ENCODE peak calls at places on chromosomes 7 and 10, in ten cellular contexts. H is HT-29; X is HTR-8/SVneo; C is Karpas-422; F is AG09319; W is stimulated activated CD4-positive, alpha-beta T cell treated with anti-CD3 and anti-CD28 coated beads, Interleukin-1b, Interleukin-23, amount 100 ng/mL, for 1 hour; Y is CD14-positive monocyte; B is IMR-90; R is pons; N is ELR. L is an unnamed sample.

GRCh38 chr10:11724938-11725776 is 17.0 kb upstream of the ECHDC3 start:
- DNase-seq in F (no peak), X (peak), B (peak), H (peak), W (no peak), Y (peak), C (peak), N (peak), R (peak), L (peak)

GRCh38 chr10:4004144-4004543 is 219.1 kb upstream of the KLF6 start:
- DNase-seq in C (no peak), X (no peak), B (no peak), Y (no peak), H (no peak), N (no peak), R (no peak), F (no peak), W (no peak), L (no peak)

GRCh38 chr7:143345428-143345900 is 17.0 kb downstream of the FAM131B start:
- DNase-seq in W (peak), N (no peak), R (no peak), B (peak), F (no peak), X (no peak), H (peak), C (no peak), Y (peak), L (no peak)

GRCh38 chr7:38367301-38367700 is 93.9 kb upstream of the TARP start:
- DNase-seq in B (no peak), C (no peak), R (no peak), W (no peak), H (no peak), Y (no peak), F (no peak), X (no peak), N (no peak), L (no peak)

GRCh38 chr7:113209449-113210203 is 91.3 kb upstream of the SMIM30 start:
- DNase-seq in H (no peak), N (peak), W (no peak), B (peak), Y (no peak), X (no peak), C (no peak), R (no peak), F (no peak), L (no peak)

GRCh38 chr7:125490167-125490566 is 560.5 kb upstream of the POT1 start:
- DNase-seq in C (no peak), R (no peak), W (no peak), X (no peak), N (no peak), F (no peak), Y (no peak), B (no peak), H (no peak), L (no peak)

GRCh38 chr7:2473496-2474180 is 2.6 kb downstream of the GRIFIN start:
- DNase-seq in N (no peak), Y (no peak), C (no peak), X (no peak), F (no peak), W (no peak), B (no peak), R (no peak), H (no peak), L (no peak)

GRCh38 chr7:84336303-84336702 is 141.7 kb upstream of the SEMA3A start:
- DNase-seq in W (no peak), C (no peak), R (no peak), X (no peak), H (no peak), Y (no peak), N (no peak), B (peak), F (no peak), L (no peak)

GRCh38 chr7:32241636-32242035 is 171.4 kb upstream of the PDE1C start:
- DNase-seq in N (no peak), W (no peak), R (no peak), Y (no peak), X (no peak), H (no peak), F (no peak), B (no peak), C (no peak), L (no peak)

GRCh38 chr10:99339077-99339476 is 9.9 kb downstream of the CNNM1 start:
- DNase-seq in F (no peak), Y (no peak), C (no peak), W (no peak), R (no peak), X (no peak), N (peak), B (peak), H (peak), L (peak)

GRCh38 chr10:43874984-43875383 is 226.3 kb upstream of the ZNF32 start:
- DNase-seq in C (no peak), R (no peak), B (no peak), Y (no peak), F (no peak), H (no peak), X (no peak), W (no peak), N (no peak), L (no peak)

GRCh38 chr7:726084-726853 is at the start of gene DNAAF5:
- DNase-seq in C (peak), W (peak), B (peak), Y (peak), X (peak), N (peak), F (peak), R (peak), H (peak), L (peak)

GRCh38 chr7:55568613-55569268 is 3.6 kb downstream of the VOPP1 start:
- DNase-seq in F (no peak), N (peak), Y (no peak), W (no peak), B (peak), X (no peak), H (no peak), C (no peak), R (no peak), L (no peak)

GRCh38 chr10:20677340-20677739 is 219.8 kb downstream of the NEBL start:
- DNase-seq in X (no peak), C (no peak), Y (no peak), W (no peak), R (no peak), N (no peak), H (no peak), F (no peak), B (no peak), L (no peak)

GRCh38 chr10:119421887-119422684 is 120.4 kb downstream of the RGS10 start:
- DNase-seq in F (no peak), C (no peak), R (no peak), B (peak), X (no peak), N (peak), Y (no peak), W (no peak), H (no peak), L (no peak)

GRCh38 chr7:53326634-53327033 is 291.2 kb downstream of the POM121L12 start:
- DNase-seq in C (no peak), N (no peak), R (no peak), Y (no peak), W (no peak), H (no peak), F (no peak), X (no peak), B (no peak), L (no peak)

GRCh38 chr10:120987359-120987758 is 136.2 kb downstream of the WDR11 start:
- DNase-seq in C (no peak), W (no peak), F (no peak), X (no peak), R (no peak), N (no peak), H (peak), B (no peak), Y (no peak), L (no peak)

GRCh38 chr7:150716368-150716767 is at the start of gene GIMAP1:
- DNase-seq in N (no peak), W (peak), Y (no peak), C (no peak), H (no peak), B (no peak), X (no peak), F (no peak), R (peak), L (peak)

GRCh38 chr7:100367676-100368613 is 5.3 kb upstream of the PILRA start:
- DNase-seq in H (no peak), Y (peak), C (peak), N (no peak), R (peak), F (no peak), W (no peak), X (no peak), B (no peak), L (peak)

GRCh38 chr10:62728479-62728878 is 76.0 kb upstream of the ADO start:
- DNase-seq in W (no peak), N (no peak), F (no peak), H (no peak), C (no peak), B (no peak), R (no peak), Y (peak), X (no peak), L (no peak)

GRCh38 chr10:76695069-76695468 is 942.5 kb downstream of the KCNMA1 start:
- DNase-seq in F (no peak), W (no peak), R (no peak), H (no peak), B (no peak), N (no peak), Y (no peak), C (no peak), X (no peak), L (no peak)

GRCh38 chr10:113053881-113054280 is 103.8 kb downstream of the TCF7L2 start:
- DNase-seq in R (no peak), H (no peak), B (no peak), X (no peak), N (peak), Y (no peak), C (no peak), F (no peak), W (no peak), L (no peak)

GRCh38 chr7:121447191-121447920 is 51.2 kb upstream of the FAM3C start:
- DNase-seq in R (no peak), B (no peak), N (no peak), F (no peak), Y (no peak), H (no peak), C (no peak), W (no peak), X (no peak), L (no peak)

GRCh38 chr7:17965600-17965999 is 25.3 kb upstream of the SNX13 start:
- DNase-seq in Y (no peak), H (no peak), R (no peak), B (peak), C (no peak), F (no peak), X (no peak), N (peak), W (no peak), L (no peak)

GRCh38 chr10:113463777-113464176 is 89.1 kb upstream of the HABP2 start:
- DNase-seq in Y (no peak), W (no peak), F (no peak), R (no peak), B (peak), X (no peak), N (no peak), C (no peak), H (no peak), L (no peak)

GRCh38 chr10:86367339-86367951 is 850 bp upstream of the GRID1 start:
- DNase-seq in H (no peak), F (no peak), W (no peak), Y (peak), C (no peak), R (no peak), B (no peak), X (no peak), N (no peak), L (peak)

GRCh38 chr7:155885162-155886160 is 73.2 kb upstream of the SHH start:
- DNase-seq in Y (peak), H (peak), C (no peak), X (peak), W (no peak), F (no peak), B (peak), N (peak), R (peak), L (no peak)

GRCh38 chr10:60032723-60033122 is 126.4 kb upstream of the CCDC6 start:
- DNase-seq in N (peak), R (peak), H (peak), C (peak), X (peak), Y (peak), W (no peak), B (peak), F (peak), L (peak)

GRCh38 chr10:129614341-129614740 is 147.3 kb downstream of the MGMT start:
- DNase-seq in R (no peak), F (no peak), W (no peak), X (no peak), C (peak), Y (no peak), B (no peak), N (no peak), H (no peak), L (no peak)

GRCh38 chr7:17408245-17408903 is 109.9 kb downstream of the AHR start:
- DNase-seq in F (peak), W (no peak), Y (peak), H (peak), N (peak), B (peak), R (no peak), X (peak), C (no peak), L (no peak)

GRCh38 chr10:8049151-8049873 is 5.2 kb upstream of the GATA3 start:
- DNase-seq in H (peak), F (no peak), B (no peak), Y (no peak), C (no peak), N (no peak), X (no peak), R (no peak), W (no peak), L (no peak)

GRCh38 chr10:78744521-78745090 is 324.2 kb upstream of the ZMIZ1 start:
- DNase-seq in N (no peak), H (no peak), Y (no peak), X (no peak), F (no peak), B (no peak), R (no peak), C (no peak), W (no peak), L (no peak)

GRCh38 chr10:52256832-52257691 is 57.0 kb upstream of the DKK1 start:
- DNase-seq in H (no peak), N (no peak), X (no peak), W (no peak), Y (no peak), C (no peak), F (no peak), R (no peak), B (peak), L (no peak)

GRCh38 chr7:80719261-80719660 is 80.8 kb downstream of the CD36 start:
- DNase-seq in H (no peak), C (no peak), R (no peak), W (no peak), B (peak), Y (no peak), F (no peak), X (no peak), N (peak), L (no peak)

L was measured in Ammon's horn.